ENCODE peak calls at places on chromosomes 4 and X, in five cellular contexts. V, F, J, S and R are unnamed samples.

GRCh38 chrX:12984629-12985303 is 9.9 kb downstream of the TMSB4X start:
- DNase-seq in S (no peak), J (peak; percentile 51), V (no peak), F (no peak), R (no peak)

GRCh38 chrX:113741744-113742143 is 842.1 kb upstream of the HTR2C start:
- DNase-seq in S (no peak), F (peak; percentile 47), V (peak; percentile 21), J (peak; percentile 5), R (no peak)

GRCh38 chrX:130055103-130055502 is 55.2 kb downstream of the ELF4 start:
- DNase-seq in F (no peak), V (no peak), S (no peak), J (no peak), R (no peak)

GRCh38 chr4:15202481-15202880 is 200.2 kb downstream of the CPEB2 start:
- DNase-seq in J (no peak), V (no peak), F (no peak), S (no peak), R (no peak)

GRCh38 chr4:61200991-61201526 is 933 bp downstream of the ADGRL3 start:
- DNase-seq in S (no peak), J (no peak), F (peak; percentile 51), V (peak; percentile 26), R (no peak)

GRCh38 chr4:168605411-168605810 is 108.6 kb downstream of the PALLD start:
- DNase-seq in V (no peak), F (no peak), J (no peak), S (no peak), R (no peak)

GRCh38 chr4:122531038-122531437 is 74.5 kb upstream of the IL2 start:
- DNase-seq in F (no peak), V (no peak), J (no peak), S (no peak), R (no peak)

GRCh38 chr4:7434766-7435150 is at the start of gene PSAPL1:
- DNase-seq in S (peak; percentile 78), F (peak; percentile 55), J (no peak), V (peak; percentile 54), R (no peak)

GRCh38 chr4:37685726-37686372 is 327 bp downstream of the RELL1 start:
- DNase-seq in F (peak; percentile 67), S (peak; percentile 48), V (peak; percentile 56), J (peak; percentile 26), R (no peak)

GRCh38 chrX:47723689-47724088 is 64.7 kb upstream of the UXT start:
- DNase-seq in J (no peak), S (no peak), V (no peak), F (no peak), R (no peak)

GRCh38 chrX:18938710-18939109 is 45.2 kb downstream of the PHKA2 start:
- DNase-seq in V (no peak), J (no peak), S (no peak), F (no peak), R (no peak)

GRCh38 chrX:21802054-21802660 is 37.3 kb upstream of the MBTPS2 start:
- DNase-seq in S (no peak), V (no peak), J (no peak), F (no peak), R (no peak)

GRCh38 chr4:153579872-153580271 is 104.2 kb upstream of the TLR2 start:
- DNase-seq in S (no peak), V (no peak), F (no peak), J (no peak), R (no peak)

GRCh38 chr4:19615086-19615689 is 636.5 kb upstream of the SLIT2 start:
- DNase-seq in S (no peak), V (no peak), F (no peak), J (no peak), R (no peak)

GRCh38 chr4:4533461-4534169 is 8.2 kb downstream of the STX18 start:
- DNase-seq in V (no peak), S (no peak), F (no peak), J (no peak), R (peak; percentile 95)

GRCh38 chrX:150227873-150228272 is 135.2 kb upstream of the MAMLD1 start:
- DNase-seq in S (peak; percentile 22), F (no peak), J (no peak), V (no peak), R (no peak)

GRCh38 chrX:56812515-56813105 is 83.6 kb downstream of the NBDY start:
- DNase-seq in S (no peak), J (no peak), F (no peak), V (no peak), R (no peak)

DNA sequence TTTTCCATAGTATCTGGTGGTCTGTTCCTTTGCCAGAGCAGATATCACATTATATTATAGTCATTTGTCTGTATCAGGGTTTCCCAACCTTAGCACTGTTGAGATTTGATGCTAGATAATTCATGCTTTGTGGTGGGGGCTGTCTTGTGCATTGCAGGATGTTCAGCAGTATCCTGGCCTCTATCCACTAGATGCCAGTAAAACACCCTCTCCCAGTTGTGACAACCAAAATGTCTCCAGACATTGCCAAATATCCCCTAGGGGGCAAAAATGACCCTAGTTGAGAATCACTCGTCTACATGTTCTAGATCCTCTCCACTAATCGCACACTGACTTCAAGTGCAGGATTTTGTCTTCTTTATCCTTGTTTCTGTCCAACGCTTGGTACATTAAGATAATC is 160.8 kb downstream of the FANCB start:
- DNase-seq in V (peak; percentile 8), S (no peak), F (no peak), J (no peak), R (no peak)
- TF ChIP-seq CTCF in V (peak; percentile 37), S (no peak), F (no peak), J (no peak), R (no peak)

GRCh38 chr4:55122235-55122634 is 3.2 kb downstream of the KDR start:
- DNase-seq in V (no peak), S (no peak), J (no peak), F (no peak), R (no peak)

GRCh38 chr4:55125087-55125721 is at the start of gene KDR:
- DNase-seq in S (peak; percentile 32), J (peak; percentile 17), F (no peak), V (peak; percentile 23), R (no peak)

GRCh38 chr4:55123791-55124190 is 1.6 kb downstream of the KDR start:
- DNase-seq in V (no peak), F (no peak), J (no peak), S (no peak), R (no peak)

GRCh38 chr4:55125763-55126541 is 557 bp upstream of the KDR start:
- DNase-seq in V (no peak), F (no peak), J (peak; percentile 17), S (no peak), R (no peak)

GRCh38 chr4:55124337-55125076 is 888 bp downstream of the KDR start:
- DNase-seq in J (no peak), S (no peak), V (peak; percentile 6), F (no peak), R (no peak)
- H3K4me3 ChIP-seq in J (peak overlapping the region; percentile 45), S (peak overlapping the region; percentile 69), V (no peak overlapping the region), F (peak overlapping the region; percentile 48), R (peak overlapping the region; percentile 52)

GRCh38 chr4:92520563-92520962 is 216.8 kb downstream of the GRID2 start:
- DNase-seq in S (no peak), V (no peak), J (no peak), F (no peak), R (no peak)
- TF ChIP-seq CTCF in S (no peak), V (no peak), J (no peak), F (no peak), R (no peak)

GRCh38 chr4:48030470-48030869 is 13.9 kb downstream of the NIPAL1 start:
- DNase-seq in S (no peak), J (no peak), F (no peak), V (no peak), R (no peak)

GRCh38 chr4:48032721-48033120 is 16.1 kb downstream of the NIPAL1 start:
- DNase-seq in V (no peak), J (no peak), F (no peak), S (no peak), R (no peak)

GRCh38 chr4:48033825-48034413 is 17.3 kb downstream of the NIPAL1 start:
- DNase-seq in S (no peak), V (peak; percentile 48), J (peak; percentile 20), F (no peak), R (no peak)

GRCh38 chr4:48028654-48029053 is 12.1 kb downstream of the NIPAL1 start:
- DNase-seq in J (no peak), S (no peak), V (no peak), F (no peak), R (no peak)

GRCh38 chr4:48031802-48032525 is 15.4 kb downstream of the NIPAL1 start:
- DNase-seq in V (no peak), S (no peak), F (peak; percentile 58), J (no peak), R (no peak)
- H3K4me3 ChIP-seq in V (no peak overlapping the region), S (no peak overlapping the region), F (no peak overlapping the region), J (no peak overlapping the region), R (no peak overlapping the region)

DNA sequence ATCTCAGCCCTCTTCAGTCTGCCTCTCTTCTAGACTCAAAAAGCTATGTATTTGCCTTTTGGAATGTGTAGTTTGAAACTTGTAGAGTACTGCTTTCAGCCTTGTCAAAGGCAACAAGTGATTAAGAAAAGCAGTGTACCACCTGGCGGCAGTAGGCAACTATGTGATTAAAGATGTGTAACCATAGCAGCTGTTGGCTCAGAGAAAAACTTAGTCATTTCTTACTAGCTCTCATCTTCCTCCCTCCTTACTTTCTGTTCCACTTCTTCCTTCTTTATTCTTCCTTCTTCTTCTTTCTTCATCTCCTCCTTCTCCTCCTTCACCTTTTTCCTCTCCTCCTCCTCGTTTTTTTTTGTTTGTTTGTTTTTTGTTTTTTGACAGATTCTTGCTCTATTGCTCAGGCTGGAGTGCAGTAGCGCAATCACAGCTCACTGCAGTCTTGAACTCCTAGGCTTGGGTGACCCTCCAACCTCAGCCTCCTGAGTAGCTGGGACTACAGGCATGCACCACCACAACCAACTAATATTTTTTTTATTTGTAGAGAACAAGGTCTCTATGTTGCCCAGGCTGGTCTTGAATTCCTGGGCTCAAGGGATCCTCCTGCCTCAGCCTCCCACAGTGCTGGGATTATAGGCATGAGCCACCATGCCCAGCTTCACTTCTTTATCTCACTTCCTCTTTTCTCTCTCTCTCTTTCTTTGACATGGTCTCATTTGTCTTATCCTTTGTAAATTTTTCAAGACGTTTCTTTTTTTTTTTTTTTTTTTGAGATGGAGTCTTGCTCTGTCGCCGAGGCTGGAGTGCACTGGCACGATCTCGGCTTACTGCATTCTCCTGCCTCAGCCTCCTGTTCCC is 32.6 kb downstream of the ABHD18 start:
- DNase-seq in J (no peak), V (no peak), F (no peak), S (no peak), R (no peak)
- TF ChIP-seq CTCF in J (no peak), V (no peak), F (peak; percentile 30), S (no peak), R (peak; percentile 13)